ENCODE peak calls at places on chromosomes 7 and 10, in six cellular contexts. One of them, this sample, is unnamed.

GRCh38 chr10:126521354-126521753 is 133.1 kb upstream of the ADAM12 start:
- DNase-seq in SK-N-SH: no peak
- DNase-seq in MCF 10A: peak
- DNase-seq in hepatocyte: no peak
- DNase-seq in AG04449: no peak
- DNase-seq in coronary artery: no peak
- DNase-seq in this sample: no peak

GRCh38 chr7:44283381-44284211 is 41.8 kb downstream of the CAMK2B start:
- DNase-seq in AG04449: no peak
- DNase-seq in MCF 10A: no peak
- DNase-seq in hepatocyte: no peak
- DNase-seq in SK-N-SH: peak
- DNase-seq in coronary artery: peak
- DNase-seq in this sample: no peak

GRCh38 chr7:94280836-94281235 is 113.9 kb upstream of the COL1A2 start:
- DNase-seq in MCF 10A: no peak
- DNase-seq in AG04449: no peak
- DNase-seq in SK-N-SH: no peak
- DNase-seq in coronary artery: no peak
- DNase-seq in hepatocyte: no peak
- DNase-seq in this sample: no peak

GRCh38 chr7:85614684-85615083 is 427.8 kb upstream of the SEMA3D start:
- DNase-seq in SK-N-SH: no peak
- DNase-seq in AG04449: no peak
- DNase-seq in MCF 10A: no peak
- DNase-seq in hepatocyte: no peak
- DNase-seq in coronary artery: no peak
- DNase-seq in this sample: no peak

GRCh38 chr7:98250789-98251188 is 1.2 kb downstream of the TECPR1 start:
- DNase-seq in coronary artery: no peak
- DNase-seq in SK-N-SH: no peak
- DNase-seq in MCF 10A: no peak
- DNase-seq in hepatocyte: no peak
- DNase-seq in AG04449: no peak
- DNase-seq in this sample: peak

GRCh38 chr10:36089790-36090391 is 447.8 kb upstream of the FZD8 start:
- DNase-seq in SK-N-SH: no peak
- DNase-seq in hepatocyte: no peak
- DNase-seq in AG04449: no peak
- DNase-seq in MCF 10A: no peak
- DNase-seq in coronary artery: no peak
- DNase-seq in this sample: peak

GRCh38 chr7:152760384-152761115 is 998 bp downstream of the ACTR3B start:
- DNase-seq in AG04449: no peak
- DNase-seq in coronary artery: no peak
- DNase-seq in hepatocyte: no peak
- DNase-seq in MCF 10A: peak
- DNase-seq in SK-N-SH: peak
- DNase-seq in this sample: no peak

GRCh38 chr7:138049505-138050116 is 26.6 kb upstream of the AKR1D1 start:
- DNase-seq in AG04449: no peak
- DNase-seq in hepatocyte: no peak
- DNase-seq in coronary artery: no peak
- DNase-seq in SK-N-SH: no peak
- DNase-seq in MCF 10A: no peak
- DNase-seq in this sample: no peak

GRCh38 chr10:124588736-124589451 is 127.3 kb downstream of the LHPP start:
- DNase-seq in SK-N-SH: no peak
- DNase-seq in coronary artery: no peak
- DNase-seq in AG04449: no peak
- DNase-seq in hepatocyte: peak
- DNase-seq in MCF 10A: no peak
- DNase-seq in this sample: no peak

GRCh38 chr10:98338896-98339295 is 70.9 kb upstream of the LOXL4 start:
- DNase-seq in SK-N-SH: no peak
- DNase-seq in coronary artery: no peak
- DNase-seq in hepatocyte: no peak
- DNase-seq in MCF 10A: no peak
- DNase-seq in AG04449: no peak
- DNase-seq in this sample: no peak

GRCh38 chr7:47498229-47499056 is 83.5 kb downstream of the TNS3 start:
- DNase-seq in hepatocyte: no peak
- DNase-seq in AG04449: no peak
- DNase-seq in coronary artery: no peak
- DNase-seq in MCF 10A: no peak
- DNase-seq in SK-N-SH: no peak
- DNase-seq in this sample: no peak

GRCh38 chr7:47495269-47495875 is 86.5 kb downstream of the TNS3 start:
- DNase-seq in coronary artery: no peak
- DNase-seq in hepatocyte: no peak
- DNase-seq in AG04449: no peak
- DNase-seq in MCF 10A: no peak
- DNase-seq in SK-N-SH: no peak
- DNase-seq in this sample: no peak

GRCh38 chr7:47497367-47498096 is 84.4 kb downstream of the TNS3 start:
- DNase-seq in coronary artery: no peak
- DNase-seq in MCF 10A: no peak
- DNase-seq in hepatocyte: no peak
- DNase-seq in AG04449: no peak
- DNase-seq in SK-N-SH: peak
- DNase-seq in this sample: peak

GRCh38 chr7:47496064-47496665 is 85.7 kb downstream of the TNS3 start:
- DNase-seq in hepatocyte: no peak
- DNase-seq in SK-N-SH: no peak
- DNase-seq in coronary artery: no peak
- DNase-seq in MCF 10A: no peak
- DNase-seq in AG04449: no peak
- DNase-seq in this sample: no peak

DNA sequence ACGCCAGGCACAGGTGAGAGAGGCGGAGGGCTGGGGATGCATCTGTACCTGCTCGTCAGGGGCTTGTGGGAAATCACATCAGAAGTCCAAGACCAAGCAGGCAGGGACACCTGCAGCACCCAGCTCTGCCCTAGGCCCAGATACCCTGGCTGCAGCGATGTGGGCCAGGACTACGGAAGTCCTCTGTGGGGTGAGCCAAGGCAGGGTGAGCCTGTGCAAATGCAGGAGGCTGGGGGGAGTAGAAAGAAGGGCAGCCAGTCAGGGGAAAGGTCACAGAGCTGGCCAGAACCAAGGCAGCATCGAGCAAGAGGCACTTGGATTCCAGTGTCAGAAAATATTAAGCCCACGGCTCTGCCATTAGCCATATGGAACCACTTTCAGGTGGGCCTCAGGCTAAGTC is 85.2 kb downstream of the TNS3 start:
- DNase-seq in coronary artery: no peak
- DNase-seq in MCF 10A: no peak
- DNase-seq in SK-N-SH: no peak
- DNase-seq in hepatocyte: no peak
- DNase-seq in AG04449: no peak
- DNase-seq in this sample: no peak
- TF ChIP-seq CTCF in coronary artery: no peak
- TF ChIP-seq CTCF in MCF 10A: no peak
- TF ChIP-seq CTCF in SK-N-SH: no peak
- TF ChIP-seq CTCF in hepatocyte: no peak
- TF ChIP-seq CTCF in AG04449: no peak
- TF ChIP-seq CTCF in this sample: no peak

GRCh38 chr10:50556238-50557120 is 67.3 kb downstream of the SGMS1 start:
- DNase-seq in SK-N-SH: no peak
- DNase-seq in coronary artery: no peak
- DNase-seq in MCF 10A: no peak
- DNase-seq in AG04449: no peak
- DNase-seq in hepatocyte: no peak
- DNase-seq in this sample: no peak

GRCh38 chr10:50552771-50553535 is 70.8 kb downstream of the SGMS1 start:
- DNase-seq in MCF 10A: peak
- DNase-seq in AG04449: no peak
- DNase-seq in SK-N-SH: no peak
- DNase-seq in coronary artery: no peak
- DNase-seq in hepatocyte: peak
- DNase-seq in this sample: peak

GRCh38 chr10:50554381-50554994 is 69.3 kb downstream of the SGMS1 start:
- DNase-seq in AG04449: no peak
- DNase-seq in hepatocyte: no peak
- DNase-seq in MCF 10A: no peak
- DNase-seq in coronary artery: no peak
- DNase-seq in SK-N-SH: no peak
- DNase-seq in this sample: no peak

GRCh38 chr10:50557130-50557682 is 66.5 kb downstream of the SGMS1 start:
- DNase-seq in MCF 10A: no peak
- DNase-seq in AG04449: no peak
- DNase-seq in SK-N-SH: no peak
- DNase-seq in coronary artery: no peak
- DNase-seq in hepatocyte: no peak
- DNase-seq in this sample: no peak

GRCh38 chr10:50554995-50555568 is 68.7 kb downstream of the SGMS1 start:
- DNase-seq in hepatocyte: no peak
- DNase-seq in coronary artery: no peak
- DNase-seq in AG04449: peak
- DNase-seq in SK-N-SH: no peak
- DNase-seq in MCF 10A: peak
- DNase-seq in this sample: peak
- TF ChIP-seq CTCF in hepatocyte: no peak
- TF ChIP-seq CTCF in coronary artery: no peak
- TF ChIP-seq CTCF in AG04449: no peak
- TF ChIP-seq CTCF in SK-N-SH: peak
- TF ChIP-seq CTCF in MCF 10A: peak
- TF ChIP-seq CTCF in this sample: peak

GRCh38 chr10:11878776-11879175 is 55.6 kb downstream of the PROSER2 start:
- DNase-seq in coronary artery: no peak
- DNase-seq in hepatocyte: no peak
- DNase-seq in AG04449: no peak
- DNase-seq in MCF 10A: no peak
- DNase-seq in SK-N-SH: no peak
- DNase-seq in this sample: no peak

GRCh38 chr10:11881028-11881476 is 57.9 kb downstream of the PROSER2 start:
- DNase-seq in hepatocyte: no peak
- DNase-seq in AG04449: no peak
- DNase-seq in MCF 10A: no peak
- DNase-seq in coronary artery: no peak
- DNase-seq in SK-N-SH: no peak
- DNase-seq in this sample: no peak

GRCh38 chr10:11881477-11882417 is 58.6 kb downstream of the PROSER2 start:
- DNase-seq in AG04449: no peak
- DNase-seq in MCF 10A: peak
- DNase-seq in coronary artery: no peak
- DNase-seq in hepatocyte: peak
- DNase-seq in SK-N-SH: no peak
- DNase-seq in this sample: no peak

GRCh38 chr10:11879387-11880168 is 56.4 kb downstream of the PROSER2 start:
- DNase-seq in hepatocyte: no peak
- DNase-seq in SK-N-SH: no peak
- DNase-seq in coronary artery: no peak
- DNase-seq in AG04449: no peak
- DNase-seq in MCF 10A: no peak
- DNase-seq in this sample: no peak

DNA sequence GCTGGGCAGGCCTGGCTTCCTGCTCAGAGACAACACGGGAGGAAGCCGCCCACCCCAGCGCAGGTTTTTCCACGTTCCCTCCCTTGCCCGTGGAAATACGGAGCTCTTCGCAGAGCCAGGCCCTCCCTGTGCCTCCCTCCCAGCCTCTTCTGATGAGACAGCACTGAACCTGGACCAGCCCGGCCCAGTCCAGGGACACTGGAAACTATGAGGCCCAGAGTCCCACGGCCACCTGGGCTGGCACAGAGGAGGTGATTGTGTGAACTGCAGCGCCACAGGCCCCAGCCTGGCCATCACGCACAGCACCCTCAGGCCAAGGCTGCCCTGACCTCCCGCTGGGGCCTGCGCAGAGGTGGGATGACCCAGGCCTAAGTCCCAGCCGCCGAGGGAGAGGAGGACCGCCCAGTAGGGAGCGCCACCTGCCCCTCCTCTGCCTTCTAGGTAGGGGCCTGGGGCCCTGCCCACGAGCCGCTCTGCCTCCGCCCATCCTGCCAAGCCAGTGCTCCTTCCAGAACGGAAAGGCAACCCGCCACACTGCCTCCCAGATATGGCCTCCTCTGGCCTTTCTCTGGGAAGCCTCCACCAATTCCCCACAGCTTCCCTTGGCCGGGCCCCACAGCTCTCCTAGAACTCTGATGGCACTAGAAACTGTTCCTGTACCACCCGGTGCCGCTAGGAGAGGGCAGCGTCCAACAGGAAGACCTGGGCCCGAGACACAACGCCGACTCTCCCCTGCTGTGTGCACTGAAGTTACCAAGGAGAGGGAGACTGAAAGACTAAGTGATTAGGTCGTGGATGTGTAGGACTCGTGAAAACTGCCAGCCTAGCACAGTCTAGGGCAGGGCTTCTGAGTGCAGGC is 57.2 kb downstream of the PROSER2 start:
- DNase-seq in SK-N-SH: no peak
- DNase-seq in MCF 10A: no peak
- DNase-seq in coronary artery: no peak
- DNase-seq in AG04449: no peak
- DNase-seq in hepatocyte: no peak
- DNase-seq in this sample: no peak
- TF ChIP-seq CTCF in SK-N-SH: no peak
- TF ChIP-seq CTCF in MCF 10A: no peak
- TF ChIP-seq CTCF in coronary artery: no peak
- TF ChIP-seq CTCF in AG04449: no peak
- TF ChIP-seq CTCF in hepatocyte: no peak
- TF ChIP-seq CTCF in this sample: no peak

DNA sequence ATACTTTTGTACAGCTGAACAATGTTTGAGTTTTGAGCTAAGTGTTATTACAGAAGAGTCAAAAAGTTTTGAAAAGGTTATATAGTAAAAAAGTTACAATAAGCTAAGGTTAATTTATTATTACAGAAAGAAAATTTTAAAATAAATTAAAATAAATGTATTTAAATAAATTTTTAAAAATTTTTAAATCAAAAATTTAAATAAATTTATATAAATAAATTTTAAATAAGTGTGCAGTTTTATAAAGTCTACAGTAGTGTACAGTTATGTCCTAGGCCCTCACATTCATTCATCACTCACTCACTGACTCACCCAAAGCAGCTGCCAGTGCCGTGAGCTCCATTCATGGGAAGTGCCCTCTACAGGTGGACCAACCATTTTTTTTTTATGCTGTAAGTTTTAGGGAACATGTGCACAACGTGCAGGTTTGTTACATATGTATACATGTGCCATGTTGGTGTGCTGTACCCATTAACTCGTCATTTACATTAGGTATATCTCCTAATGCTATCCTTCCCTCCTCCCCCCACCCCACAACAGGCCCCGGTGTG is 462.9 kb upstream of the ZMIZ1 start:
- DNase-seq in coronary artery: no peak
- DNase-seq in SK-N-SH: no peak
- DNase-seq in hepatocyte: no peak
- DNase-seq in AG04449: no peak
- DNase-seq in MCF 10A: peak
- DNase-seq in this sample: no peak
- TF ChIP-seq CTCF in coronary artery: no peak
- TF ChIP-seq CTCF in SK-N-SH: peak
- TF ChIP-seq CTCF in hepatocyte: no peak
- TF ChIP-seq CTCF in AG04449: no peak
- TF ChIP-seq CTCF in MCF 10A: peak
- TF ChIP-seq CTCF in this sample: no peak

This sample was measured in GM12865.